ENCODE peak calls at places on chromosomes 12 and 14, in ten cellular contexts. M, Q, N, S, O, E, G, A, D and W are unnamed samples.
A peak's percentile ranks its signal among the peaks of the same experiment; 100 is the strongest.

GRCh38 chr12:108843187-108843586 is 14.2 kb downstream of the SSH1 start:
- DNase-seq in E (no peak), G (no peak), O (no peak), S (no peak), M (no peak), A (no peak), Q (no peak), N (no peak), D (no peak), W (no peak)

GRCh38 chr12:103672401-103673119 is 85.5 kb downstream of the STAB2 start:
- DNase-seq in G (no peak), N (no peak), O (no peak), E (no peak), S (no peak), Q (no peak), M (no peak), A (no peak), D (no peak), W (no peak)

GRCh38 chr14:100193417-100194357 is 34.2 kb upstream of the DEGS2 start:
- DNase-seq in A (peak; percentile 39), N (no peak), D (no peak), Q (no peak), S (no peak), E (no peak), O (no peak), M (peak; percentile 51), G (no peak), W (no peak)

GRCh38 chr12:57632898-57633825 is at the start of gene B4GALNT1:
- DNase-seq in G (peak; percentile 39), E (peak; percentile 77), O (peak; percentile 68), Q (peak; percentile 88), S (peak; percentile 52), A (peak; percentile 89), N (no peak), D (peak; percentile 79), M (peak; percentile 32), W (peak; percentile 79)

GRCh38 chr14:60161176-60162107 is 3.8 kb downstream of the DHRS7 start:
- DNase-seq in O (no peak), A (peak; percentile 70), D (no peak), Q (no peak), G (no peak), N (no peak), S (peak; percentile 73), E (no peak), M (no peak), W (no peak)

GRCh38 chr12:125089083-125089482 is 23.8 kb downstream of the AACS start:
- DNase-seq in G (no peak), S (no peak), M (no peak), D (no peak), O (no peak), E (no peak), Q (no peak), A (peak; percentile 89), N (no peak), W (no peak)

GRCh38 chr14:105589161-105589925 is 63.0 kb downstream of the TMEM121 start:
- DNase-seq in Q (no peak), E (no peak), G (no peak), N (no peak), D (no peak), M (no peak), O (no peak), S (no peak), A (no peak), W (no peak)

GRCh38 chr12:121773011-121773777 is 20.3 kb downstream of the RHOF start:
- DNase-seq in D (peak; percentile 95), G (peak; percentile 68), O (peak; percentile 81), E (peak; percentile 76), M (peak; percentile 59), S (peak; percentile 74), Q (peak; percentile 62), N (no peak), A (peak; percentile 64), W (no peak)

GRCh38 chr12:94244165-94245133 is 96.1 kb downstream of the PLXNC1 start:
- DNase-seq in S (no peak), N (no peak), O (peak; percentile 47), A (no peak), Q (peak; percentile 96), D (peak; percentile 35), M (no peak), G (no peak), E (no peak), W (no peak)

GRCh38 chr14:99363051-99363450 is 91.1 kb upstream of the BCL11B start:
- DNase-seq in S (no peak), G (no peak), Q (no peak), N (no peak), D (no peak), A (no peak), O (no peak), E (no peak), M (no peak), W (no peak)

GRCh38 chr12:104720346-104721064 is 237.6 kb downstream of the SLC41A2 start:
- DNase-seq in M (no peak), G (peak; percentile 64), N (no peak), Q (no peak), E (peak; percentile 36), O (peak; percentile 66), A (no peak), D (no peak), S (peak; percentile 42), W (no peak)

GRCh38 chr12:96473394-96474093 is 15.8 kb upstream of the CFAP54 start:
- DNase-seq in D (no peak), O (no peak), G (no peak), Q (no peak), A (no peak), S (no peak), E (no peak), M (no peak), N (no peak), W (no peak)

GRCh38 chr14:30767624-30768023 is 106.7 kb upstream of the COCH start:
- DNase-seq in D (no peak), A (no peak), E (no peak), Q (no peak), M (no peak), G (no peak), S (no peak), O (no peak), N (no peak), W (no peak)

GRCh38 chr14:47442206-47442605 is 233.2 kb downstream of the MDGA2 start:
- DNase-seq in M (no peak), Q (peak; percentile 0), E (no peak), O (no peak), G (no peak), N (peak; percentile 71), S (no peak), D (no peak), A (no peak), W (no peak)